ENCODE peak calls at places on chromosomes 13 and 19, in seven cellular contexts. G, Z, Y, V, I, C and J are unnamed samples.

GRCh38 chr13:21075303-21076264 is 14.2 kb upstream of the LATS2 start:
- DNase-seq in Z (no peak), Y (no peak), I (no peak), V (no peak), G (no peak), C (no peak), J (no peak)

GRCh38 chr19:35816262-35816661 is 3.6 kb upstream of the PRODH2 start:
- DNase-seq in C (no peak), V (no peak), Y (no peak), G (no peak), Z (no peak), I (no peak), J (no peak)

GRCh38 chr19:2270572-2271515 is 11.1 kb downstream of the PEAK3 start:
- DNase-seq in Z (peak), I (peak), V (peak), Y (peak), C (peak), G (peak), J (peak)

GRCh38 chr19:12793290-12794195 is 2.3 kb downstream of the JUNB start:
- DNase-seq in Z (peak), V (peak), I (peak), G (peak), Y (peak), C (no peak), J (peak)

GRCh38 chr13:111572956-111573355 is 252.5 kb downstream of the TEX29 start:
- DNase-seq in G (no peak), I (no peak), Z (no peak), C (no peak), V (no peak), Y (no peak), J (no peak)

GRCh38 chr19:15112385-15112784 is 5.2 kb downstream of the SYDE1 start:
- DNase-seq in G (no peak), I (no peak), Z (no peak), Y (no peak), C (no peak), V (no peak), J (no peak)

GRCh38 chr19:18895828-18896341 is at the start of gene CERS1:
- DNase-seq in G (no peak), Y (peak), I (no peak), V (no peak), Z (no peak), C (no peak), J (no peak)

GRCh38 chr19:35404879-35405622 is 34.2 kb downstream of the GPR42 start:
- DNase-seq in C (peak), Z (no peak), Y (peak), V (no peak), G (no peak), I (no peak), J (peak)

GRCh38 chr19:4539697-4540581 is at the start of gene LRG1:
- DNase-seq in Z (peak), I (no peak), C (no peak), G (peak), V (no peak), Y (no peak), J (no peak)

GRCh38 chr19:39563408-39563807 is 23.4 kb upstream of the EID2 start:
- DNase-seq in Z (no peak), I (no peak), G (no peak), V (no peak), Y (no peak), C (no peak), J (no peak)

GRCh38 chr13:75794663-75795062 is 158.5 kb downstream of the LMO7 start:
- DNase-seq in G (no peak), I (no peak), Z (no peak), C (no peak), Y (no peak), V (no peak), J (no peak)

GRCh38 chr19:9323557-9323918 is 441 bp upstream of the ZNF559 start:
- DNase-seq in V (peak), I (peak), C (peak), G (peak), Y (peak), Z (peak), J (no peak)

GRCh38 chr13:34657716-34658115 is 284.4 kb upstream of the NBEA start:
- DNase-seq in Y (peak), C (no peak), Z (no peak), I (no peak), G (no peak), V (no peak), J (no peak)

GRCh38 chr19:2197270-2197669 is 33.5 kb downstream of the DOT1L start:
- DNase-seq in I (no peak), G (no peak), C (no peak), Z (no peak), V (no peak), Y (no peak), J (no peak)

GRCh38 chr19:43664008-43664407 is 6.0 kb downstream of the PLAUR start:
- DNase-seq in Z (no peak), C (no peak), Y (no peak), G (no peak), I (peak), V (no peak), J (no peak)

GRCh38 chr13:61413572-61413971 is 2.1 kb downstream of the PCDH20 start:
- DNase-seq in C (no peak), V (no peak), G (no peak), I (no peak), Z (no peak), Y (no peak), J (no peak)

GRCh38 chr13:71852082-71852481 is 14.9 kb downstream of the DACH1 start:
- DNase-seq in Y (no peak), Z (no peak), I (no peak), C (no peak), V (no peak), G (no peak), J (no peak)

GRCh38 chr19:17784201-17785008 is 10.5 kb upstream of the B3GNT3 start:
- DNase-seq in Y (peak), C (no peak), V (peak), G (peak), I (peak), Z (peak), J (peak)

GRCh38 chr13:106186366-106187030 is 349.0 kb downstream of the EFNB2 start:
- DNase-seq in V (no peak), C (no peak), I (no peak), Z (no peak), Y (no peak), G (no peak), J (no peak)

GRCh38 chr13:74346960-74347359 is 212.8 kb upstream of the KLF12 start:
- DNase-seq in C (no peak), Z (no peak), V (no peak), I (no peak), Y (no peak), G (no peak), J (no peak)

GRCh38 chr13:99191900-99192399 is 8.7 kb upstream of the UBAC2 start:
- DNase-seq in G (peak), C (no peak), Z (no peak), V (no peak), Y (no peak), I (no peak), J (peak)

GRCh38 chr19:40592170-40592569 is 9.0 kb upstream of the LTBP4 start:
- DNase-seq in Z (no peak), Y (peak), I (no peak), V (no peak), C (no peak), G (no peak), J (no peak)

GRCh38 chr19:2250765-2251576 is 1.8 kb downstream of the AMH start:
- DNase-seq in Z (no peak), G (no peak), I (no peak), V (no peak), C (no peak), Y (no peak), J (no peak)

GRCh38 chr13:99894105-99894504 is 77.5 kb downstream of the ZIC5 start:
- DNase-seq in Z (no peak), I (no peak), V (no peak), G (no peak), C (no peak), Y (no peak), J (no peak)

GRCh38 chr13:45295536-45295935 is 45.4 kb downstream of the TPT1 start:
- DNase-seq in I (no peak), V (no peak), C (no peak), Z (no peak), G (no peak), Y (no peak), J (no peak)

GRCh38 chr13:35475131-35475959 is 1.1 kb downstream of the MAB21L1 start:
- DNase-seq in Y (no peak), I (no peak), G (peak), C (no peak), Z (no peak), V (no peak), J (peak)

GRCh38 chr19:16330811-16331690 is 6.4 kb downstream of the KLF2 start:
- DNase-seq in Y (no peak), C (no peak), G (no peak), Z (no peak), V (no peak), I (peak), J (no peak)

GRCh38 chr13:105168295-105168694 is 1367.2 kb downstream of the EFNB2 start:
- DNase-seq in Z (no peak), G (no peak), I (no peak), C (no peak), Y (no peak), V (no peak), J (no peak)

GRCh38 chr13:51882570-51883225 is 20.9 kb downstream of the CCDC70 start:
- DNase-seq in G (peak), Z (no peak), I (no peak), V (no peak), Y (no peak), C (no peak), J (no peak)

GRCh38 chr19:11024259-11024658 is 63.4 kb downstream of the SMARCA4 start:
- DNase-seq in C (no peak), Y (no peak), I (no peak), Z (no peak), V (no peak), G (no peak), J (no peak)

GRCh38 chr13:46361535-46361934 is 25.5 kb downstream of the RUBCNL start:
- DNase-seq in G (no peak), V (no peak), Y (no peak), I (no peak), C (no peak), Z (no peak), J (no peak)

GRCh38 chr19:45972944-45973525 is 630 bp downstream of the NOVA2 start:
- DNase-seq in V (no peak), Y (no peak), I (no peak), Z (no peak), C (no peak), G (no peak), J (no peak)
- H3K27ac ChIP-seq in V (no peak), Y (peak), I (no peak), Z (no peak), C (no peak), G (no peak), J (no peak)

GRCh38 chr19:21498651-21499050 is 6.8 kb upstream of the ZNF429 start:
- DNase-seq in V (no peak), Y (no peak), Z (no peak), G (no peak), C (no peak), I (no peak), J (no peak)
- H3K4me3 ChIP-seq in V (no peak), Y (no peak), Z (no peak), G (no peak), C (no peak), I (no peak), J (no peak)

GRCh38 chr19:30318261-30318660 is 53.9 kb upstream of the ZNF536 start:
- DNase-seq in Y (no peak), I (no peak), G (no peak), Z (no peak), V (no peak), C (no peak), J (no peak)
- H3K27ac ChIP-seq in Y (no peak), I (no peak), G (no peak), Z (no peak), V (no peak), C (no peak), J (no peak)

GRCh38 chr13:98141509-98141908 is 1.4 kb upstream of the FARP1 start:
- DNase-seq in Y (no peak), V (no peak), Z (no peak), I (no peak), C (no peak), G (no peak), J (no peak)
- H3K4me3 ChIP-seq in Y (no peak), V (no peak), Z (no peak), I (no peak), C (no peak), G (no peak), J (no peak)

GRCh38 chr13:24182703-24183081 is 22.2 kb downstream of the SPATA13 start:
- DNase-seq in Y (no peak), V (no peak), G (no peak), I (no peak), C (no peak), Z (no peak), J (no peak)
- H3K27ac ChIP-seq in Y (no peak), V (no peak), G (peak), I (no peak), C (no peak), Z (no peak), J (no peak)

GRCh38 chr19:51807925-51808324 is 13.0 kb downstream of the FPR3 start:
- DNase-seq in G (no peak), V (no peak), C (no peak), I (no peak), Z (no peak), Y (no peak), J (no peak)

GRCh38 chr19:51811344-51811743 is 16.4 kb downstream of the FPR3 start:
- DNase-seq in Y (no peak), I (no peak), G (no peak), V (no peak), Z (no peak), C (no peak), J (no peak)

GRCh38 chr19:51809787-51810186 is 14.8 kb downstream of the FPR3 start:
- DNase-seq in Y (no peak), V (no peak), C (no peak), I (no peak), Z (no peak), G (no peak), J (no peak)

GRCh38 chr19:51808333-51808986 is 13.5 kb downstream of the FPR3 start:
- DNase-seq in V (no peak), C (no peak), Z (no peak), Y (no peak), I (no peak), G (no peak), J (no peak)

GRCh38 chr19:51810228-51810627 is 15.3 kb downstream of the FPR3 start:
- DNase-seq in I (no peak), G (no peak), V (no peak), Z (no peak), Y (no peak), C (no peak), J (no peak)
- H3K4me3 ChIP-seq in I (no peak), G (no peak), V (no peak), Z (no peak), Y (no peak), C (no peak), J (no peak)

DNA sequence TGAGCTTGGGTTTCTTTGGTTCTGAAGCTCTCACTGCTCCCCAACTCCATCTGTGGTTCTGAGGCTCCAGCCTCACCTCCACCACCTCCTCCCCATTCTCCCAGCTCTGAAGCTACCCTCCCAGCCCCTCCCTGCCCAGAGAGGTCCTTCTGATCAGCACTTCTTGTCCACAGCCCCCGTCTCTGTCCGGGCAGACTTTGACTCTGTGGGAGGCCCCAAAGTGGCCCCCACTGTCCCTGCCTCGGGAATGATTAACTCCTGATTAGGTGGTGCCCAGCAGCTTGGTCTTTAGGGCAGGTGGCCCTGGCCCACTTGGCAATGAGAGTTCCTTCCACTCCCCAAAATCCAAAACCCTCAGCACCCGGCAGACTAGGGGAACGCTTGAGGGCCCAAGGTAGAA is 14.4 kb downstream of the EVI5L start:
- DNase-seq in I (no peak), G (no peak), Y (no peak), C (no peak), V (no peak), Z (no peak), J (no peak)
- H3K27ac ChIP-seq in I (no peak), G (no peak), Y (no peak), C (no peak), V (no peak), Z (no peak), J (no peak)

GRCh38 chr19:44750713-44751112 is 2.2 kb downstream of the BCL3 start:
- DNase-seq in C (no peak), Y (no peak), V (no peak), G (no peak), Z (no peak), I (no peak), J (no peak)

GRCh38 chr19:44752816-44753618 is 4.5 kb downstream of the BCL3 start:
- DNase-seq in C (peak), Z (peak), G (peak), Y (peak), I (peak), V (peak), J (peak)

GRCh38 chr19:44753932-44754742 is 5.6 kb downstream of the BCL3 start:
- DNase-seq in C (peak), Y (peak), V (peak), I (peak), Z (peak), G (peak), J (peak)

GRCh38 chr19:44753619-44753931 is 5.1 kb downstream of the BCL3 start:
- DNase-seq in G (no peak), I (no peak), Y (no peak), V (no peak), C (no peak), Z (no peak), J (no peak)

GRCh38 chr19:44752123-44752815 is 3.8 kb downstream of the BCL3 start:
- DNase-seq in G (no peak), Z (no peak), I (no peak), C (no peak), V (no peak), Y (no peak), J (no peak)
- H3K4me3 ChIP-seq in G (peak), Z (peak), I (peak), C (peak), V (peak), Y (peak), J (no peak)